ENCODE peak calls at places on chromosomes 5 and 9, in five cellular contexts. J is HL-60, N is prostate gland, K is K562, I is breast epithelium. S is an unnamed sample.

GRCh38 chr5:149796025-149796424 is 65.9 kb downstream of the PPARGC1B start:
- DNase-seq in N (no peak), J (no peak), I (no peak), K (peak), S (no peak)

GRCh38 chr5:151534345-151534744 is 56.8 kb downstream of the FAT2 start:
- DNase-seq in I (no peak), J (no peak), N (no peak), K (no peak), S (no peak)

GRCh38 chr5:176901260-176902101 is 2.3 kb upstream of the HK3 start:
- DNase-seq in K (no peak), I (peak), J (no peak), N (no peak), S (no peak)

GRCh38 chr5:35657877-35658276 is 40.2 kb downstream of the SPEF2 start:
- DNase-seq in I (no peak), J (no peak), K (no peak), N (no peak), S (no peak)

GRCh38 chr5:36462295-36463021 is 143.9 kb upstream of the SLC1A3 start:
- DNase-seq in I (no peak), K (no peak), N (no peak), J (no peak), S (no peak)

GRCh38 chr5:94181940-94182339 is 436.5 kb downstream of the KIAA0825 start:
- DNase-seq in N (no peak), K (peak), J (no peak), I (no peak), S (peak)

GRCh38 chr9:109329274-109330258 is 8.7 kb upstream of the EPB41L4B start:
- DNase-seq in N (peak), I (peak), K (no peak), J (no peak), S (peak)

GRCh38 chr9:86099695-86100364 is 472 bp upstream of the GOLM1 start:
- DNase-seq in J (peak), K (no peak), I (peak), N (peak), S (no peak)

GRCh38 chr9:16032799-16033198 is 480.0 kb downstream of the CCDC171 start:
- DNase-seq in K (no peak), J (no peak), I (no peak), N (no peak), S (no peak)

GRCh38 chr5:151174612-151175101 is 17.1 kb upstream of the ANXA6 start:
- DNase-seq in I (no peak), J (no peak), N (no peak), K (no peak), S (no peak)

GRCh38 chr5:30105186-30105585 is 1088.3 kb upstream of the CDH6 start:
- DNase-seq in I (no peak), J (no peak), K (no peak), N (no peak), S (no peak)

GRCh38 chr9:105681724-105682123 is 12.6 kb upstream of the TMEM38B start:
- DNase-seq in I (no peak), J (no peak), N (no peak), K (peak), S (no peak)

GRCh38 chr5:2634399-2635176 is 116.9 kb downstream of the IRX2 start:
- DNase-seq in N (no peak), K (peak), I (no peak), J (no peak), S (no peak)

GRCh38 chr9:33455952-33456351 is 8.6 kb upstream of the AQP3 start:
- DNase-seq in N (no peak), K (no peak), J (no peak), I (no peak), S (no peak)

GRCh38 chr5:67773439-67773988 is 442.0 kb upstream of the PIK3R1 start:
- DNase-seq in I (peak), J (no peak), N (no peak), K (no peak), S (peak)

GRCh38 chr5:159430361-159431018 is 100.2 kb upstream of the IL12B start:
- DNase-seq in J (no peak), K (no peak), N (no peak), I (no peak), S (no peak)

GRCh38 chr5:59517926-59518585 is 375.5 kb downstream of the PDE4D start:
- DNase-seq in I (no peak), K (no peak), J (no peak), N (no peak), S (no peak)

GRCh38 chr5:143678148-143678906 is 133.6 kb upstream of the HMHB1 start:
- DNase-seq in N (no peak), I (no peak), J (no peak), K (no peak), S (no peak)

GRCh38 chr5:71471193-71471592 is 15.7 kb downstream of the BDP1 start:
- DNase-seq in J (no peak), N (no peak), K (no peak), I (no peak), S (no peak)

GRCh38 chr9:92963831-92964606 is 16.7 kb downstream of the FGD3 start:
- DNase-seq in K (no peak), N (no peak), I (no peak), J (peak), S (peak)

GRCh38 chr9:72585737-72586136 is 64.3 kb downstream of the TMC1 start:
- DNase-seq in I (no peak), J (peak), K (no peak), N (no peak), S (no peak)

GRCh38 chr5:135303582-135304173 is 95.4 kb downstream of the MACROH2A1 start:
- DNase-seq in I (no peak), K (peak), N (no peak), J (no peak), S (no peak)

GRCh38 chr9:2153599-2154217 is 138.6 kb downstream of the SMARCA2 start:
- DNase-seq in J (no peak), K (no peak), N (no peak), I (no peak), S (no peak)

GRCh38 chr5:34717426-34718327 is 61.5 kb downstream of the RAI14 start:
- DNase-seq in K (no peak), I (no peak), J (no peak), N (no peak), S (no peak)

GRCh38 chr5:68086857-68087256 is 128.7 kb upstream of the PIK3R1 start:
- DNase-seq in J (no peak), K (no peak), I (no peak), N (no peak), S (no peak)

GRCh38 chr5:167304834-167305469 is 986.5 kb upstream of the WWC1 start:
- DNase-seq in N (no peak), I (no peak), K (no peak), J (no peak), S (no peak)

GRCh38 chr9:135702002-135702721 is at the start of gene KCNT1:
- DNase-seq in J (peak), N (peak), K (peak), I (no peak), S (no peak)

GRCh38 chr9:123336959-123337358 is 19.0 kb upstream of the CRB2 start:
- DNase-seq in I (no peak), J (no peak), N (no peak), K (no peak), S (no peak)

GRCh38 chr5:125317546-125317995 is 571.1 kb upstream of the ZNF608 start:
- DNase-seq in N (no peak), I (no peak), K (no peak), J (no peak), S (no peak)

GRCh38 chr5:179122411-179123108 is 62.4 kb downstream of the ZNF354C start:
- DNase-seq in I (no peak), J (no peak), N (no peak), K (no peak), S (no peak)

GRCh38 chr5:170885779-170886178 is 24.0 kb downstream of the RANBP17 start:
- DNase-seq in J (no peak), K (no peak), N (no peak), I (no peak), S (no peak)

GRCh38 chr5:150487199-150488061 is 20.5 kb upstream of the NDST1 start:
- DNase-seq in K (peak), I (no peak), J (peak), N (peak), S (peak)

GRCh38 chr9:14251146-14252071 is 62.5 kb downstream of the NFIB start:
- DNase-seq in J (no peak), K (no peak), N (peak), I (peak), S (peak)

GRCh38 chr5:39506216-39506615 is 81.4 kb upstream of the DAB2 start:
- DNase-seq in N (no peak), I (no peak), J (no peak), K (no peak), S (no peak)

GRCh38 chr5:73482383-73483193 is 15.7 kb upstream of the BTF3 start:
- DNase-seq in N (no peak), K (peak), J (no peak), I (no peak), S (no peak)

GRCh38 chr9:134139081-134139480 is 3.2 kb downstream of the WDR5 start:
- DNase-seq in I (no peak), J (no peak), N (no peak), K (no peak), S (no peak)

GRCh38 chr9:121765021-121765950 is 113.9 kb downstream of the DAB2IP start:
- DNase-seq in I (peak), J (no peak), N (no peak), K (no peak), S (peak)

GRCh38 chr5:170753311-170753710 is 30.2 kb upstream of the GABRP start:
- DNase-seq in I (no peak), K (no peak), J (no peak), N (no peak), S (no peak)

GRCh38 chr5:56429110-56429561 is 196.0 kb upstream of the ANKRD55 start:
- DNase-seq in N (no peak), K (peak), I (peak), J (no peak), S (peak)

DNA sequence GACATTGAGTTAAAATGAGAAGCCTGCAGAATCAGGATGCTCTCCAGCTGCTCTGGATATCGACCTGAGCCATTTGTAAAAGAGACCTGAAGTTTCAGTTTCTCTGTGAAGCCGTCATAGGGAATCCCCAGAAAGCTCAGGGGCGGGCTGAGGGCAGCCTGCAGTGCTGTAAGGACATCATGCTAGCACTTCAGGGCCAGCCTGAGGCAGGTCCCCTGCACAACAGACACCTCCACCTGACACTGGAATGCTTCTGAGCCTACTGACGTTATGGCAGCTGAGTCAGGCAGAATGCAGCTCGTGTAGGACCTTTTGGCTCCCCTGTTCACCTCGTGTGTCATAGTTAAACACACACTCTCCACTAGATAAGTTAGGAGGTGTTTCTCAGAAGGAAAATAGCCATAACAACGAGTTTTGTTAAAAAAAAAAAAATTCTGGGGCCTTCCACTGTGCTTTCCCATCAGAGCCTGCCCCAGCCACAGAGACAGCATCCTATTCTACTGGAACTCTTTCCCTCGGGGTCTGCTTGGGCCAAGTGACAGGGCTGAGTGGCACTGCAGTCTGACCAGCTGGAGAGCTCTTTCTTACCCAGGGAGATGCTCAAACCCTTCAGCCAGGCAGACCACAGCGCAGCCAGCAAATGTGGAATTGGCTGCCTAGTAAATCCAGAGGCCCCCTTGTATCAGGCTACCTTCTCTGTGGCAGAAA is 354.9 kb downstream of the DIRAS2 start:
- DNase-seq in I (no peak), K (no peak), J (no peak), N (no peak), S (no peak)
- TF ChIP-seq POLR2AphosphoS5 in I (no peak), K (no peak), J (no peak), N (no peak), S (no peak)

DNA sequence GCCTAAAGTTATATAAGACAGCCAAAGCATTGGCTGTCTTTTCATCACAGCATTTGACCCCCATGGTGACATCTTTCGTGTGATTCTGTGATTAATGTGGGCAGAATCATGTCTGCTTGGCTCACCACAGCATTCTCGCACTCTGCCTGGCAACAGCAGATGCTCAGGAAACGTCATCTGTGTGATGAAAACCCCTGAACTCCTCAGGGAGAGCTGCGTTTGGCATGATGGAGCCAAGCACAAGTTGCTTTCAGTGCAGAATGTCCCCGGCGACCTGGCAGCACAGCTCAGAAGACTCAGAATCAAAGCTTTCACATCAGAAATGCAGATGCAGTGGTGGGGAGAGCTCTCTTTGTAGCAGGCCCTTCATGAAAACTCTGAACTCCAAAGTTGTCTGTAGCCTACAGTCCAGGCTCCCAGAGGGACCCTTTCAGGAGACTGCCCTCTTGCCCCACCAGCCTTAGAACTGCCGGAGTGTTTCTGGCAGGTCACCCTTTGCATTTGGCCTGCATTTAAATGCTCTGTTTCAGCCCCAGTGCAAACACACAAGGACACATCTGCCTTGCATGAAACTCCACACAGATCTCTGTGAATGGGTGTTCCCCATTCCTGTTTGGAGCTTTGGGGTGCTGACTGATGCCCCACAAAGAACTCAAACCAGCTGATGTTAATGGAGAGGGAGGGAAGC is 155.6 kb upstream of the PANK3 start:
- DNase-seq in K (no peak), I (no peak), J (no peak), N (no peak), S (no peak)
- TF ChIP-seq POLR2AphosphoS5 in K (no peak), I (no peak), J (no peak), N (no peak), S (no peak)

GRCh38 chr9:82670726-82671125 is 392.2 kb downstream of the RASEF start:
- DNase-seq in I (no peak), K (no peak), N (no peak), J (no peak), S (no peak)

GRCh38 chr9:82665324-82665723 is 397.6 kb downstream of the RASEF start:
- DNase-seq in K (no peak), J (no peak), I (no peak), N (no peak), S (no peak)

GRCh38 chr9:82673201-82673600 is 389.7 kb downstream of the RASEF start:
- DNase-seq in J (no peak), K (no peak), I (no peak), N (no peak), S (no peak)

GRCh38 chr9:82670000-82670399 is 392.9 kb downstream of the RASEF start:
- DNase-seq in N (no peak), K (no peak), I (no peak), J (no peak), S (no peak)

GRCh38 chr9:82668724-82669324 is 394.1 kb downstream of the RASEF start:
- DNase-seq in I (no peak), N (no peak), J (no peak), K (no peak), S (no peak)
- TF ChIP-seq POLR2AphosphoS5 in I (no peak), N (no peak), J (no peak), K (no peak), S (no peak)

DNA sequence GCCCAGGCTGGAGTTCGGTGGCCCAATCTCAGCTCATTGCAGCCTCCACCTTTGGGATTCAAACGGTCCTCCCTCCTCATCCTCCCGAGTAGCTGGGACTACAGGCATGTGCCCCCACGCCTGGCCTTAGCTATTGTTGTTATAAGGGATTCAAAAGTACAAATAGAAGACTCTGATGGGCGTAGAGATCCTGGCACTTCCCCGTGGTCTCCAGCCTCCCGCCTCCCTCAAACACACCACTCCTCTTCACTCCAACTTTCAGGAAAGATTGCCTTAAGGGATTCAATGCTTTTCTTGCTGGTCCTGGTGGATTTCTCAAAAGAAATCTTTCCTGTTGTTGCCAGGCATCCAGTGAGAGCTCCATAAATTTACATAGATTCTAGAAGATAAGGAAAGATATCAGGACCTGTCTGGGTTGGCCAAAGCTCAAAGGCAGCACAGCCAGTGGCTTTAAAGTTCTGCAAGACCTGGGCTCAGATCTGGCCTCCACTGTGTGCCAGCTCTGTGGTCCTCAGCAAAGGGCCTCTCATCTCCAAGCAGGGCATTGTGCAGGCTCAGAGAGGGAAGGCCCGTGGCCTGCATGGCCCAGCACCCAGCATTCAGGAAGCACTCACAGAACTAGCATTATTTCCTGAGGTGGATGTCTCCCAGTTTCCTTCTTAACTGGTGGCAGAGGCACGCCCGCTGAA is 1.1 kb downstream of the AIF1L start:
- DNase-seq in I (no peak), N (no peak), J (no peak), K (no peak), S (no peak)
- TF ChIP-seq POLR2AphosphoS5 in I (no peak), N (no peak), J (no peak), K (no peak), S (no peak)

DNA sequence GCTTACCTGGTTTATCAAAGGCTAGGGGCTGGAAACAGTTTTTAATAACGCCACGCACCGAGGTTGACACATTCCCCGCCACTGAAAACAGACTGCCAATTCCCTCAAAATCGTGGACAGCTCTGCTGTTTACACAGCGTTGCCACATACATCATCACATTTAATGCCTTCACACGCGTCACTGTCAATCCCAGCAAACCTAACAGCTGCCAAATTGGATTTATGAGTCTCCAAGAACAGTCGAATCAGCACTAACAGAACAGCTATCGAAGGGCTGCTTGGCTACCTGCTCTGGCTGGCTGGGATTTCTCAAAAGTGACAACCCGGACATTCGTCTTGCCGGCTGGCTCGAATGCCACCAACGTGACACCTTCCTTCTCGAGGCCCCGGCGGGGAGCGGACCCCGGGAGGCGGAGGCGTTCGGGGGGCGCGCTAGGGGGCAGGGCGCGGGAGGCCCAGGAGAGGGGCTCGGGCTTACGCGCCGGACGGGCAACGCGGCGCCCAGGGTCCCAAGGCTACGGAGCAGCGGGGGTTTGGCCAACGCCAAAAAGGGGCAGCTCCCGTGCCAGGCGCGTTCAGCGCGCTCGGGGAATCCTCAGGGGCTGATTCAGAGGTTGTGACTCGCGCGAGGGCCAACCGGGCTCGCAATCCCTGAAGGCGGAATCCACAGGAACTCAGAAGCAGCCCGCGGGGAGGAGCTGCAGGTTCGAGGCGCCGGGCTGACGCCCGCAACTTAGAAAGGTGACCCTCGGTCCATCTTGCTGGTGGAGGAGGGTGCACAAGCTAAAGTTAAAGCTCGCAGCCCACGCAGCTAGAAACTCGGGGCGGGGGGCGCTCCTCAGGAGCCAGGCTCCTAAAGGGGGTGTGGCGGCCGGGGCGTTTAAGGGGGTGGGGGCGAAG is 1.2 kb downstream of the CDC14B start:
- DNase-seq in I (no peak), N (peak), J (no peak), K (no peak), S (peak)
- TF ChIP-seq POLR2AphosphoS5 in I (no peak), N (peak), J (no peak), K (no peak), S (no peak)

GRCh38 chr5:148385094-148385493 is 1.3 kb downstream of the FBXO38 start:
- DNase-seq in J (no peak), K (no peak), N (no peak), I (no peak), S (peak)

GRCh38 chr5:148387325-148387724 is 3.6 kb downstream of the FBXO38 start:
- DNase-seq in J (no peak), I (no peak), K (no peak), N (no peak), S (no peak)

GRCh38 chr5:148383564-148384388 is at the start of gene FBXO38:
- DNase-seq in N (peak), J (peak), I (peak), K (peak), S (peak)

GRCh38 chr5:148384389-148384756 is 615 bp downstream of the FBXO38 start:
- DNase-seq in J (no peak), K (peak), N (no peak), I (no peak), S (peak)

DNA sequence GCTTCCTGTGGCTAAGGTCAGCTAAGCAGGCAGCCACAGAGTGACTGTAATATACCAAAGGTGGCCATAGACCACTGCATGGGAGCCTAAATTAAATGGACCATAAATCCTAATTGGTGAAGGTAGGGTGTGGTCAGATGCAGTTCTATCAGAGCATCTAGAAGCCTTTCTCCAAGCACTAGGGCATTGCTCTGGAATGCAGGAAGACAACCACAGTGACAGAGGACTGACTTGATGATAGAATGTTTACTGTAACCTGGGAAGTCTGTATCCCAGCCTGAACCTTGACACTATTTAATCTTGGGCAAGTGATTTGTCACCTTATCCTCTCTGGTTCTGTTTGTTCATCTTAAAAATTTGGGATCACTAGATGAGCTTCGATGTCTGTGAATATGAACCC is 2.3 kb downstream of the FBXO38 start:
- DNase-seq in N (no peak), J (no peak), I (no peak), K (no peak), S (peak)
- TF ChIP-seq POLR2AphosphoS5 in N (no peak), J (no peak), I (no peak), K (no peak), S (no peak)

S was measured in HepG2.